ENCODE peak calls at places on chromosomes 1 and 21, in four cellular contexts. One of them, this sample, is unnamed.

GRCh38 chr1:201530741-201531521 is 8.0 kb upstream of the NAV1 start:
- DNase-seq in IMR-90: peak; percentile 83
- DNase-seq in H9: peak; percentile 88
- DNase-seq in H1: no peak
- DNase-seq in this sample: peak; percentile 86

GRCh38 chr1:169896013-169896412 is 2.3 kb upstream of the SCYL3 start:
- DNase-seq in IMR-90: no peak
- DNase-seq in H9: no peak
- DNase-seq in H1: no peak
- DNase-seq in this sample: no peak

GRCh38 chr1:110588991-110589390 is 17.2 kb downstream of the KCNA2 start:
- DNase-seq in IMR-90: no peak
- DNase-seq in H9: no peak
- DNase-seq in H1: no peak
- DNase-seq in this sample: no peak

GRCh38 chr1:57623039-57623790 is 199.4 kb upstream of the DAB1 start:
- DNase-seq in IMR-90: peak; percentile 22
- DNase-seq in H9: peak; percentile 58
- DNase-seq in H1: no peak
- DNase-seq in this sample: peak; percentile 95

GRCh38 chr1:90208949-90209348 is 214.0 kb downstream of the ZNF326 start:
- DNase-seq in IMR-90: no peak
- DNase-seq in H9: no peak
- DNase-seq in H1: no peak
- DNase-seq in this sample: no peak

GRCh38 chr1:25797939-25798338 is 2.1 kb upstream of the SELENON start:
- DNase-seq in IMR-90: no peak
- DNase-seq in H9: peak; percentile 84
- DNase-seq in H1: no peak
- DNase-seq in this sample: peak; percentile 80

GRCh38 chr1:18464665-18465050 is 16.1 kb upstream of the KLHDC7A start:
- DNase-seq in IMR-90: no peak
- DNase-seq in H9: no peak
- DNase-seq in H1: no peak
- DNase-seq in this sample: no peak

GRCh38 chr21:42388740-42389448 is 7.0 kb downstream of the TMPRSS3 start:
- DNase-seq in IMR-90: no peak
- DNase-seq in H9: no peak
- DNase-seq in H1: no peak
- DNase-seq in this sample: no peak

GRCh38 chr1:200038987-200039848 is 11.7 kb downstream of the NR5A2 start:
- DNase-seq in IMR-90: no peak
- DNase-seq in H9: peak; percentile 82
- DNase-seq in H1: no peak
- DNase-seq in this sample: peak; percentile 88

GRCh38 chr1:164699815-164700491 is 141.0 kb downstream of the PBX1 start:
- DNase-seq in IMR-90: no peak
- DNase-seq in H9: no peak
- DNase-seq in H1: no peak
- DNase-seq in this sample: no peak

GRCh38 chr21:42725416-42725930 is 72.1 kb downstream of the PDE9A start:
- DNase-seq in IMR-90: peak; percentile 2
- DNase-seq in H9: no peak
- DNase-seq in H1: no peak
- DNase-seq in this sample: no peak

DNA sequence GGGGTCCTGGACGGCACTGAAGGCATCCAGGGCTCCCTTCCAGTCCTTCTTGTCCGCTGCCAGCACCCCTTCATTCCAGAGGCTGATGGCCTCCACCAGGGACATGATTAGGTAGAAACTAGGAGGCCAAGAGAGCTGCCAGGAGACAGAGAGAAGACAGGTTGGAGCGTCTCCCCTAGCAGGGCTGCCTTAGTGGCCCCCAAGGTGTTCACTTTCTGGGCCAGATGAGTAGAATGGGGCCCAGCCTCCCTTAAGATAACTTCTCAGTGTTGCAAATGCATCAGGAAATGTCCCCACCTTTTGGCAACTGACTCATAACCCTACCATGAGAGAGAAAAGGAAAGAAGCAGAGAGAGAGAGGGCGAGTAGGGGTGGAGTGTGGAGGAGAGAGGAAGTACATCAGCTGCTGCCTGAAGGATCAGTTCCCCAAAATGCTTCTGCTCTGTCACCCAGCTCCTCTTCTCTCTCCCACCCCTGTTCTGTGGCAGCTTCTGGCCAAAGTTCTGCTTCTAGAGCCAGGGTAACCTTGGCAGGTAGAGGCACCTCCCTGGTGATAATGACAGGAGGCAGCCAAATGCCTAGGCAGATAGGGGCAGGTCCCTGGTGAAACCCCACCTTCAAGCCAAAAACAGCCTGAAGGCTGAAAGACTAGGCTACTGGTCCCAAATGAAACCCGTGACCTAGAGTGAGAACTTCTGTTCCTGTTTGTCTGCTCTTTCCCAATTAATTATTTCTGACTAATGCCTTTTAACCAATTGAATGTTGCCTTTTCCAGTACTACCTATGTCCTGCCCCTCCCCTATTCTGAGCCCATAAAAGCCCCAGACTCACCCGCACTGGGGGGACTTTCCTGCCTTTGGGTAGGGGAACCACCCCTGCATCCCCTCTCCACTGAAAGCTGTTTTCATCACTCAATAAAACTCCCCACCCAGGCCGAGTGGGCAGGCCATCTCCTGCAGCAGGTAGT is at the start of gene NCF2:
- DNase-seq in IMR-90: peak; percentile 57
- DNase-seq in H9: no peak
- DNase-seq in H1: no peak
- DNase-seq in this sample: no peak
- H3K56ac ChIP-seq in IMR-90: no peak within 1 kb of the TSS
- H3K56ac ChIP-seq in H9: no peak within 1 kb of the TSS
- H3K56ac ChIP-seq in H1: no peak within 1 kb of the TSS
- H3K56ac ChIP-seq in this sample: no peak within 1 kb of the TSS

GRCh38 chr1:186605762-186606350 is 74.4 kb downstream of the PTGS2 start:
- DNase-seq in IMR-90: peak; percentile 59
- DNase-seq in H9: peak; percentile 79
- DNase-seq in H1: peak; percentile 41
- DNase-seq in this sample: peak; percentile 88

DNA sequence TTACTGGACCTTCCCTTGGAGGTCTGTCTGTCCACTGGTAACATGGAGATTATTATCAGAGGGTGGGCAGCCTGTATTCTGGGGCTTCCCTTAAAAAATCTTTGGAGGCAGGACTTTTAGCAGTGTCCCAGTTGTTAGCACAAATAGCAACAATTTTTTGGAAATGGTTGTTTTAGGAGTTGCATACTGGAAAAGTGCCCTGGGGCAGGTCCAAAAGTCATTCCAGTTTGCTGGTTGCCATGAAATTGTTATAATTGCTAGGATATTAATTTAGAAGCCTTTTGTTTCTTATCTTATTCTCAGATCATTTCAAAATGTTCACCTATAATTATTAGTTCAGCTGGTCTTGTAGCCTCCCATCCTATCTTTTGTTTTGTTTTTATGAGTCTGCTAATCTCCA is 71.0 kb downstream of the PTGS2 start:
- DNase-seq in IMR-90: no peak
- DNase-seq in H9: no peak
- DNase-seq in H1: no peak
- DNase-seq in this sample: no peak
- H3K4me1 ChIP-seq in IMR-90: no peaks in the 10 kb centered on the region
- H3K4me1 ChIP-seq in H9: no peaks in the 10 kb centered on the region
- H3K4me1 ChIP-seq in H1: peaks cover 4% of the 10 kb centered on the region
- H3K4me1 ChIP-seq in this sample: no peaks in the 10 kb centered on the region

DNA sequence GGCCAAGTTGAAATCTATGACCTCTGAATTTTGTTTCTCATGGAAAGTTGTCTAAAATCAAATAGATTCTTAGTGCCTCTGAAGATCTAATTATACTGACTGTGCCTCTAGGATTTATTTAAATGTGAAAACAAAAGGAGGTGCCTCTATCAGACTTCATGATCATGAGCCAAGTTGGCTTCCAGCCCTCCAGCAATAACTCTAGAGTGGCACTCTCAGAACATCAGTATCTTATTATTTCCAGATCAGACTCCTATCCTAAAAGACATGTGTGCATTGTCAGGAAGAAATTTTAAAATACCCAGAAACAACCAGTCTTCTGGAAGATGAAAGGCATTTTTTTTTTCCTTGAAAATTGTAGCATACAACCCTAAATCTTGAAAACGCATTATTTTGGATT is 368.0 kb downstream of the PDE4B start:
- DNase-seq in IMR-90: no peak
- DNase-seq in H9: no peak
- DNase-seq in H1: no peak
- DNase-seq in this sample: no peak
- H3K27ac ChIP-seq in IMR-90: no peak overlapping the region
- H3K27ac ChIP-seq in H9: no peak overlapping the region
- H3K27ac ChIP-seq in H1: no peak overlapping the region
- H3K27ac ChIP-seq in this sample: no peak overlapping the region

GRCh38 chr1:62989497-62989896 is 205.6 kb downstream of the ATG4C start:
- DNase-seq in IMR-90: no peak
- DNase-seq in H9: no peak
- DNase-seq in H1: no peak
- DNase-seq in this sample: peak; percentile 67

GRCh38 chr1:62991152-62991551 is 207.2 kb downstream of the ATG4C start:
- DNase-seq in IMR-90: no peak
- DNase-seq in H9: peak; percentile 49
- DNase-seq in H1: no peak
- DNase-seq in this sample: peak; percentile 58

GRCh38 chr1:62997849-62998248 is 213.9 kb downstream of the ATG4C start:
- DNase-seq in IMR-90: no peak
- DNase-seq in H9: no peak
- DNase-seq in H1: no peak
- DNase-seq in this sample: no peak

GRCh38 chr1:62995173-62995572 is 211.2 kb downstream of the ATG4C start:
- DNase-seq in IMR-90: no peak
- DNase-seq in H9: no peak
- DNase-seq in H1: no peak
- DNase-seq in this sample: no peak

GRCh38 chr1:62993844-62994243 is 209.9 kb downstream of the ATG4C start:
- DNase-seq in IMR-90: no peak
- DNase-seq in H9: no peak
- DNase-seq in H1: no peak
- DNase-seq in this sample: no peak
- H3K56ac ChIP-seq in IMR-90: no peak overlapping the region
- H3K56ac ChIP-seq in H9: no peak overlapping the region
- H3K56ac ChIP-seq in H1: no peak overlapping the region
- H3K56ac ChIP-seq in this sample: no peak overlapping the region

GRCh38 chr1:226728448-226728847 is 10.6 kb downstream of the ITPKB start:
- DNase-seq in IMR-90: no peak
- DNase-seq in H9: no peak
- DNase-seq in H1: no peak
- DNase-seq in this sample: no peak
- H3K4me1 ChIP-seq in IMR-90: peaks cover 6% of the 10 kb centered on the region
- H3K4me1 ChIP-seq in H9: peaks cover 25% of the 10 kb centered on the region
- H3K4me1 ChIP-seq in H1: peaks cover 18% of the 10 kb centered on the region
- H3K4me1 ChIP-seq in this sample: peaks cover 16% of the 10 kb centered on the region

DNA sequence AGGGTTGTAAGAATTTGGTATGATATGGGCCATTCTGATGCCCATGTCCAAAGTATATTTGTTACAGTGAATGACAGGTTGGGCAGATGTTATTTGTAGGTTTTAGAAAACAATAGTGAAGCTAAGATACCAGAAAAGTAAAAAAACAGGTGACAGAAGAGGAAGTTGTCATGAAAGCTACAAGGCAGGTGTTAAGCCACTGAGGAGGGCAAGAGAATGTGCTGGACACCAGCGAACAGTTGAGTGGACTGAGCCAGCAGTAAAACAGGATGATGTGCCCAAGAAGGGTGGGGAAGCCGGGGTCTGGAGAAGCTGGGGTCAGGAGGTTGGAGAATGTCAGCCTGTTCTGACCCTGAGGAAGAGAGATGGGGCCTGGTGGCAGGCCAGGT is 83.3 kb downstream of the DTL start:
- DNase-seq in IMR-90: no peak
- DNase-seq in H9: no peak
- DNase-seq in H1: no peak
- DNase-seq in this sample: no peak
- H3K27ac ChIP-seq in IMR-90: no peak overlapping the region
- H3K27ac ChIP-seq in H9: no peak overlapping the region
- H3K27ac ChIP-seq in H1: no peak overlapping the region
- H3K27ac ChIP-seq in this sample: no peak overlapping the region